ENCODE peak calls at places on chromosomes 11 and 22, in five cellular contexts. A is activated CD4-positive, alpha-beta T cell treated with anti-CD3 and anti-CD28 coated beads, Interleukin-2, amount 50 U/mL, for 48 hours; U is ovary; X is right atrium auricular region; S is NCI-H1105. C is an unnamed sample.

GRCh38 chr11:60978546-60979380 is 7.3 kb downstream of the CD6 start:
- DNase-seq in A (peak), U (no peak), X (no peak), S (no peak), C (no peak)

GRCh38 chr11:120723751-120724150 is 212.2 kb downstream of the GRIK4 start:
- DNase-seq in A (no peak), U (no peak), X (no peak), S (no peak), C (no peak)

GRCh38 chr11:109048098-109048497 is 373.9 kb upstream of the C11orf87 start:
- DNase-seq in A (no peak), U (no peak), X (no peak), S (no peak), C (no peak)

GRCh38 chr22:41966225-41966606 is 3.0 kb upstream of the SEPTIN3 start:
- DNase-seq in A (no peak), U (no peak), X (no peak), S (no peak), C (no peak)

GRCh38 chr11:3106736-3107524 is 49.7 kb upstream of the CARS1 start:
- DNase-seq in A (no peak), U (no peak), X (no peak), S (no peak), C (no peak)

GRCh38 chr11:8219257-8220021 is 44.2 kb downstream of the LMO1 start:
- DNase-seq in A (peak), U (peak), X (no peak), S (peak), C (peak)

GRCh38 chr11:64566042-64566914 is 24.7 kb upstream of the SLC22A12 start:
- DNase-seq in A (peak), U (peak), X (peak), S (peak), C (peak)

GRCh38 chr11:79406376-79406775 is 34.5 kb downstream of the TENM4 start:
- DNase-seq in A (no peak), U (no peak), X (no peak), S (no peak), C (no peak)

GRCh38 chr11:36469063-36469462 is 41.0 kb downstream of the TRAF6 start:
- DNase-seq in A (peak), U (no peak), X (no peak), S (no peak), C (no peak)

GRCh38 chr11:8756201-8756600 is 73.6 kb downstream of the RPL27A start:
- DNase-seq in A (no peak), U (no peak), X (no peak), S (no peak), C (no peak)